ENCODE peak calls at places on chromosomes 2 and 18, in ten cellular contexts. M is GM06990, S is GM10248, P is psoas muscle, W is AG04450, Y is NB4, V is left lung, J is hepatocyte, D is nephron progenitor cell, N is AG04449. C is an unnamed sample.

GRCh38 chr2:88746929-88747490 is 55.5 kb downstream of the RPIA start:
- DNase-seq in M (no peak), S (no peak), P (no peak), W (no peak), Y (no peak), V (no peak), J (no peak), D (no peak), N (no peak), C (no peak)

GRCh38 chr2:238691596-238692491 is 156.0 kb upstream of the TWIST2 start:
- DNase-seq in M (no peak), S (no peak), P (no peak), W (no peak), Y (no peak), V (no peak), J (no peak), D (no peak), N (no peak), C (no peak)

GRCh38 chr2:172038121-172038520 is 38.4 kb downstream of the METAP1D start:
- DNase-seq in M (no peak), S (no peak), P (no peak), W (no peak), Y (no peak), V (no peak), J (no peak), D (no peak), N (no peak), C (no peak)

GRCh38 chr18:48836806-48837615 is 113.8 kb downstream of the SMAD7 start:
- DNase-seq in M (no peak), S (no peak), P (no peak), W (no peak), Y (no peak), V (no peak), J (no peak), D (no peak), N (no peak), C (no peak)

GRCh38 chr2:38163579-38163978 is 87.6 kb upstream of the CYP1B1 start:
- DNase-seq in M (no peak), S (no peak), P (no peak), W (no peak), Y (no peak), V (no peak), J (no peak), D (no peak), N (no peak), C (no peak)

GRCh38 chr2:203708846-203709815 is 2.7 kb downstream of the CD28 start:
- DNase-seq in M (no peak), S (no peak), P (no peak), W (no peak), Y (no peak), V (no peak), J (no peak), D (no peak), N (no peak), C (no peak)

GRCh38 chr2:147173798-147174197 is 671.0 kb upstream of the ACVR2A start:
- DNase-seq in M (no peak), S (no peak), P (no peak), W (no peak), Y (no peak), V (no peak), J (no peak), D (no peak), N (no peak), C (no peak)

GRCh38 chr18:44792456-44793080 is 111.9 kb downstream of the SETBP1 start:
- DNase-seq in M (no peak), S (no peak), P (no peak), W (no peak), Y (no peak), V (no peak), J (no peak), D (no peak), N (no peak), C (peak)

GRCh38 chr2:221517362-221518121 is 54.6 kb downstream of the EPHA4 start:
- DNase-seq in M (peak), S (peak), P (peak), W (no peak), Y (peak), V (peak), J (no peak), D (no peak), N (peak), C (no peak)

GRCh38 chr18:37450434-37451133 is 115.0 kb downstream of the CELF4 start:
- DNase-seq in M (no peak), S (no peak), P (no peak), W (no peak), Y (no peak), V (no peak), J (peak), D (peak), N (no peak), C (peak)

GRCh38 chr2:38462121-38462634 is 85.1 kb upstream of the ATL2 start:
- DNase-seq in M (no peak), S (no peak), P (peak), W (peak), Y (peak), V (peak), J (peak), D (no peak), N (peak), C (no peak)

GRCh38 chr2:20137131-20137571 is 85.7 kb upstream of the LAPTM4A start:
- DNase-seq in M (no peak), S (no peak), P (no peak), W (no peak), Y (no peak), V (no peak), J (no peak), D (peak), N (no peak), C (no peak)

GRCh38 chr18:45155526-45155925 is 459.8 kb upstream of the SLC14A2 start:
- DNase-seq in M (no peak), S (no peak), P (no peak), W (no peak), Y (no peak), V (no peak), J (no peak), D (no peak), N (no peak), C (no peak)

GRCh38 chr18:69469444-69469919 is 68.8 kb downstream of the DOK6 start:
- DNase-seq in M (peak), S (no peak), P (no peak), W (no peak), Y (peak), V (no peak), J (no peak), D (peak), N (no peak), C (peak)

GRCh38 chr18:75334869-75335268 is 92.6 kb downstream of the SMIM21 start:
- DNase-seq in M (no peak), S (no peak), P (no peak), W (no peak), Y (no peak), V (no peak), J (no peak), D (no peak), N (no peak), C (no peak)

GRCh38 chr2:200756618-200757321 is 54.9 kb upstream of the BZW1 start:
- DNase-seq in M (no peak), S (no peak), P (no peak), W (peak), Y (peak), V (no peak), J (peak), D (no peak), N (peak), C (no peak)

GRCh38 chr2:173962583-173963110 is 2.5 kb downstream of the SP3 start:
- DNase-seq in M (no peak), S (no peak), P (no peak), W (no peak), Y (peak), V (no peak), J (no peak), D (no peak), N (no peak), C (no peak)

GRCh38 chr2:173962036-173962435 is 3.1 kb downstream of the SP3 start:
- DNase-seq in M (no peak), S (no peak), P (no peak), W (no peak), Y (peak), V (no peak), J (no peak), D (no peak), N (no peak), C (no peak)

GRCh38 chr2:173964565-173965371 is 405 bp downstream of the SP3 start:
- DNase-seq in M (peak), S (peak), P (peak), W (peak), Y (peak), V (peak), J (peak), D (peak), N (no peak), C (peak)

GRCh38 chr2:173963817-173964564 is 1.2 kb downstream of the SP3 start:
- DNase-seq in M (peak), S (peak), P (peak), W (no peak), Y (peak), V (peak), J (peak), D (peak), N (no peak), C (peak)

DNA sequence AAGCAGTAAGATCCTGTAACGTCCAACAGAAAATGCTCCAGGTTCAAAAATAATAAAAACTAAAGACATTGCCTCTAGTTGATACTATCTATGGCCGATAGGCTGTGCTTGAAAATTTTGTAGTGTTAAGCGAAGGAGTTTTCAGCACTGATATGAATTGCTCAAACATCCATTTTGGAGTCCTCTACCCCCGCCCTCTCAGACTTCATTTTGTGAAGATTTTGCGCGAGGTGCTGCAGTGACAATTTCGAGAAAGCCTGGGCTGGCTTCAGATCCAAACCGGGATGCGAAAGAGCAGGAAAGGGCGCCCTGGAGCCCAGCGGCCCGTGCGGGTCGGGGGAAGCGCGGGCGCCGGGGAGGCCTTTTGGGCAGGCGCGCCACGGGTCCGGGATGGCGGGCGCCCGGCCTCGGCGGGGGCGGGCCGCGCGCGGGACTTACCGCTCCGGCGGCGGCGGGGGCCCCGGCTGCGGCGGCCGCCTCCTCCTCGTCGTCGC is 1.8 kb downstream of the SP3 start:
- DNase-seq in M (no peak), S (peak), P (no peak), W (no peak), Y (peak), V (no peak), J (peak), D (no peak), N (no peak), C (peak)
- TF ChIP-seq CTCF in M (no peak), S (no peak), P (peak), W (peak), Y (no peak), V (no peak), J (peak), D (no peak), N (peak), C (peak)

DNA sequence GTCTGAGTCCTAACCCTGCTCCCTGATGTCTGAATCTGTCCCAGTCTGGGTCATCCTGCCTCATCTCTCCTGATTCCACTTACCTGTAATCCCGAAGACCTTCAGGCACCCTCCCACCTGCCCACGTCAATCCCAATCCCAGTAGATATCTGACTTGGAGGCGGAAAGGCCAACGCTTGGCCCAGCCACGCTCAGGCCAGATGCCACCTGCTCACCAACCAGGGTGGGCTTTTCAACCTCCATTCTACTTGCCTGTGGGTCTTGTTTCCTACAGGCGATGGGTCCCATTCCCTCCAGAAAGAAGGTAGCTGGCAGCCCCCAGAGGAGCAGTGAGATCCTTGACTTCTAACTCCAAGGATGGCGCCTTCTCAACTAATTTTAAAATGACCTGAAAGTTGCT is 59.7 kb downstream of the INPP5D start:
- DNase-seq in M (no peak), S (no peak), P (no peak), W (no peak), Y (no peak), V (no peak), J (no peak), D (no peak), N (no peak), C (no peak)
- TF ChIP-seq CTCF in M (no peak), S (no peak), P (no peak), W (no peak), Y (no peak), V (no peak), J (no peak), D (no peak), N (no peak), C (no peak)

DNA sequence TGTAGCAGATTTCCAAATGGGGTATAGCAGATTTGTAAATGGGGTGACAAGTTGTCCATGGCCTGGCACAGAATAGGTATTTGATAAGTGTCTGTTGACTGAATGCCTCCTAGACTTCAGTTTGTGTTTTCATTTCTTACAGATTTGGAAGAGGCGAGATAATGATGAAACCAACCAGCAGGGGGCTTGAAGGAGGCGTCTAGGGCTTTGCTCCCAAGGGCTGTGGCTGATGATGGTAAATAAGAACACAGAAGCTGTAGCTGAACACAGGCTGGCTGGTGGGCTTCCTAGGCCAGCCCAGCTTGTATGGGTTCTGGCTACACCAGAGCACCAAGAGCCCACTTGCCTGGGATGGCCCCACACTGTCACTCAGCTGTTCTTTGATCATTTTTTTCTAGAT is 19.4 kb downstream of the SFTPB start:
- DNase-seq in M (no peak), S (no peak), P (no peak), W (peak), Y (peak), V (no peak), J (peak), D (no peak), N (no peak), C (peak)
- TF ChIP-seq CTCF in M (peak), S (peak), P (peak), W (peak), Y (peak), V (no peak), J (peak), D (peak), N (peak), C (peak)

DNA sequence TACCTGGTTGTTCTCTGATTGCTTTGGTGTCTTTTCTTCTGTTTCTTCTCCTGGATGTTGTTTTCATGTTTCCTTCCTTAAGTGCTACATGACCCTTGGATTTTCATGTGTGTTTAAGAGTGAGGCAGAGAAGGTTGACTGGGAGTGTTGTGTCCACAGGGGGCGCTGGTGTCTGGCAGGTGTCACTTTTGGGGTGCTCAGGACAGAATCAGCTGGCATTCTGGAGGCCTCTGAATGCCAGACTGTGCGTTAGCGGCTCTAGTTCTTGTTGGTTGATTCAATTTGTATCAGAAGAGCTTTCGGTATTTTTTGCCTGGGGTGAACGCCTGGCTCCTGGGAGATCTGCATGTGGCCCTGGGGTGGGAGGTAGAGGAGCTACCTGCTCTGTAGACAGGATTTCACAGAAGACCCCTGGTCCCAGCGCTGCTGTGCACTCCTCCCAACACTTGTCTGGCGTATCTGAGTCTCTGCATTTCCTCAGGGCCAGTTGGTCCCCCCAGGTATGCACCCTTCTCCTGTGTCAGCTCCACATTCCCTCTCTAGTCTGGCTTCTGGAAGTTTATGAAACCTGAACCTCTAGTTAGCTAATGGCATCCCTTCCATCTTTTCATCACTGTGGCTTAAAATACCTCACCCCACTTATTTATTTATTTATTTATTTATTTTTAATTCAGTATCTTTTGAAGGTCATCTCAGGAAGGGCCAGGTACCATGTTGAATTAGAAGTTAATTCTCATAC is 1.1 kb downstream of the GREB1 start:
- DNase-seq in M (no peak), S (no peak), P (no peak), W (no peak), Y (peak), V (no peak), J (no peak), D (no peak), N (no peak), C (no peak)
- TF ChIP-seq CTCF in M (peak), S (no peak), P (peak), W (peak), Y (peak), V (no peak), J (peak), D (no peak), N (no peak), C (peak)

DNA sequence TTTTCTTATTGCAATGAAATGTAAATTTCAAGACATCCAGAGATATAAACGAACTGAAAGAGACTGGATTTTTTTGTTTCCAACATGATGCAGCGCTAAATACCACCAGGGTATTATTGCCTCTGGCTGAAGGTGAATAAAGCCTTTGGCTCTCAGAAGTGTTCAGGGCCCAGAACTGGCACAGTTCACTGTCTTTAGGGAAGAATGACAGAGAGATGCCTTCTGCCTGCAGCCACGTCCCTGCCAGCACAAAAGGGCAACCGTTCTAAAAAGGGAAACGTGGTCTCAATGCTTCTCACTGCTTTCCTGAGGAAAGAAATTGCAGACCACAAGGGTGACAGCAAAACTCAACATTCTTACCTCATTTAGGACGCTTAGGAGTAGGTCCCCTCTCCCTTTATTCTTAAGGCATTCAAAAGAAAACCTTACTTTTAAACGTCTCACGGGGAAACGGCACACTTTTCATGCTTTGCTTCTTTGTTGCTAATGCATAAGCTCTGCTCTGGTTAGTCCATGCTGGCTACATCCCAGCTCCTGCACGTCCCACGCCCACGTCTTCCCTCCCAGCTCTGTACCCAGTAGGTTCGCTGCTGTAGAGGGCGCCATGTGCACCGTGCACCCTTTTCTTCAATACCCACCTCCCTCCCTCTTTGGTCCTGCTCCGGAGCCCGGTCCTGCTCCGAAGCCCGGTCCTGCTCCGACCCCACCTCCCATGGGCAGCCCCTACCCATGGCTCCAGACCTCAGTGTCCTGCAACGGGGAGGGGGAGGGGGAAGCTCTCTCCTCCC is 171.0 kb downstream of the HRH4 start:
- DNase-seq in M (no peak), S (no peak), P (no peak), W (no peak), Y (peak), V (no peak), J (no peak), D (no peak), N (no peak), C (no peak)
- TF ChIP-seq CTCF in M (no peak), S (no peak), P (no peak), W (no peak), Y (no peak), V (no peak), J (no peak), D (no peak), N (no peak), C (no peak)

GRCh38 chr2:227365833-227366232 is 13.3 kb downstream of the TM4SF20 start:
- DNase-seq in M (no peak), S (no peak), P (no peak), W (no peak), Y (no peak), V (no peak), J (no peak), D (no peak), N (no peak), C (no peak)

GRCh38 chr2:227360351-227360750 is 18.8 kb downstream of the TM4SF20 start:
- DNase-seq in M (no peak), S (no peak), P (no peak), W (no peak), Y (no peak), V (no peak), J (no peak), D (no peak), N (no peak), C (no peak)

GRCh38 chr2:227366861-227367800 is 12.0 kb downstream of the TM4SF20 start:
- DNase-seq in M (no peak), S (no peak), P (no peak), W (peak), Y (no peak), V (no peak), J (no peak), D (no peak), N (peak), C (no peak)

GRCh38 chr2:227363756-227364155 is 15.3 kb downstream of the TM4SF20 start:
- DNase-seq in M (no peak), S (no peak), P (no peak), W (no peak), Y (peak), V (no peak), J (no peak), D (no peak), N (no peak), C (no peak)
- TF ChIP-seq CTCF in M (peak), S (no peak), P (no peak), W (no peak), Y (peak), V (no peak), J (peak), D (no peak), N (no peak), C (peak)